ENCODE peak calls at places on chromosomes 5 and 9, in four cellular contexts. U is prostate gland, A is left ventricle myocardium inferior, L is gastrocnemius medialis. M is an unnamed sample.

GRCh38 chr5:38794986-38795385 is 50.8 kb upstream of the OSMR start:
- DNase-seq in U (no peak), A (no peak), L (no peak), M (no peak)

GRCh38 chr5:172953776-172954189 is 5.4 kb upstream of the RPL26L1 start:
- DNase-seq in U (no peak), A (no peak), L (no peak), M (no peak)

GRCh38 chr5:117318528-117318927 is 743.9 kb upstream of the SEMA6A start:
- DNase-seq in U (no peak), A (no peak), L (no peak), M (no peak)

GRCh38 chr5:143057580-143057999 is 287.4 kb downstream of the ARHGAP26 start:
- DNase-seq in U (no peak), A (no peak), L (no peak), M (no peak)

GRCh38 chr5:90558344-90559192 is at the start of gene ADGRV1:
- DNase-seq in U (peak), A (peak), L (no peak), M (peak)

GRCh38 chr5:77180167-77181081 is 30.1 kb upstream of the PDE8B start:
- DNase-seq in U (peak), A (peak), L (no peak), M (no peak)

GRCh38 chr5:114221807-114222206 is 140.1 kb upstream of the KCNN2 start:
- DNase-seq in U (no peak), A (no peak), L (no peak), M (no peak)

GRCh38 chr5:159459951-159460538 is 129.8 kb upstream of the IL12B start:
- DNase-seq in U (no peak), A (no peak), L (no peak), M (no peak)

GRCh38 chr5:52139888-52140580 is 647.7 kb upstream of the ITGA1 start:
- DNase-seq in U (no peak), A (no peak), L (no peak), M (no peak)

GRCh38 chr5:76579166-76579765 is 43.9 kb downstream of the F2RL2 start:
- DNase-seq in U (no peak), A (no peak), L (no peak), M (no peak)

GRCh38 chr5:140336388-140336787 is 10.0 kb downstream of the HBEGF start:
- DNase-seq in U (no peak), A (peak), L (peak), M (no peak)

GRCh38 chr5:174532453-174533126 is 191.8 kb upstream of the MSX2 start:
- DNase-seq in U (peak), A (peak), L (peak), M (peak)

GRCh38 chr5:156109317-156110023 is 217.5 kb upstream of the SGCD start:
- DNase-seq in U (no peak), A (no peak), L (no peak), M (no peak)

GRCh38 chr9:135732569-135733257 is 30.7 kb downstream of the KCNT1 start:
- DNase-seq in U (no peak), A (no peak), L (no peak), M (no peak)

GRCh38 chr5:89613222-89613956 is 730.4 kb upstream of the MEF2C start:
- DNase-seq in U (no peak), A (no peak), L (no peak), M (peak)

GRCh38 chr9:5326893-5327548 is 12.7 kb downstream of the RLN1 start:
- DNase-seq in U (peak), A (no peak), L (no peak), M (no peak)

GRCh38 chr5:127440831-127441230 is 76.6 kb upstream of the PRRC1 start:
- DNase-seq in U (no peak), A (no peak), L (no peak), M (no peak)

GRCh38 chr5:87127426-87127825 is 140.3 kb upstream of the RASA1 start:
- DNase-seq in U (no peak), A (no peak), L (no peak), M (no peak)

GRCh38 chr5:16140417-16140816 is 39.2 kb downstream of the MARCHF11 start:
- DNase-seq in U (no peak), A (no peak), L (no peak), M (no peak)

GRCh38 chr5:79685621-79686020 is 4.0 kb upstream of the CMYA5 start:
- DNase-seq in U (no peak), A (no peak), L (no peak), M (no peak)

GRCh38 chr5:97009921-97010320 is 74.0 kb downstream of the LNPEP start:
- DNase-seq in U (no peak), A (no peak), L (no peak), M (no peak)
- H3K4me3 ChIP-seq in U (no peak), A (no peak), L (no peak), M (no peak)

GRCh38 chr9:23586906-23587305 is 239.1 kb downstream of the ELAVL2 start:
- DNase-seq in U (no peak), A (no peak), L (no peak), M (no peak)
- TF ChIP-seq CTCF in U (no peak), A (no peak), L (no peak), M (no peak)

GRCh38 chr9:70563437-70564204 is 149.2 kb upstream of the KLF9 start:
- DNase-seq in U (no peak), A (no peak), L (no peak), M (peak)
- H3K4me3 ChIP-seq in U (no peak), A (no peak), L (no peak), M (no peak)

DNA sequence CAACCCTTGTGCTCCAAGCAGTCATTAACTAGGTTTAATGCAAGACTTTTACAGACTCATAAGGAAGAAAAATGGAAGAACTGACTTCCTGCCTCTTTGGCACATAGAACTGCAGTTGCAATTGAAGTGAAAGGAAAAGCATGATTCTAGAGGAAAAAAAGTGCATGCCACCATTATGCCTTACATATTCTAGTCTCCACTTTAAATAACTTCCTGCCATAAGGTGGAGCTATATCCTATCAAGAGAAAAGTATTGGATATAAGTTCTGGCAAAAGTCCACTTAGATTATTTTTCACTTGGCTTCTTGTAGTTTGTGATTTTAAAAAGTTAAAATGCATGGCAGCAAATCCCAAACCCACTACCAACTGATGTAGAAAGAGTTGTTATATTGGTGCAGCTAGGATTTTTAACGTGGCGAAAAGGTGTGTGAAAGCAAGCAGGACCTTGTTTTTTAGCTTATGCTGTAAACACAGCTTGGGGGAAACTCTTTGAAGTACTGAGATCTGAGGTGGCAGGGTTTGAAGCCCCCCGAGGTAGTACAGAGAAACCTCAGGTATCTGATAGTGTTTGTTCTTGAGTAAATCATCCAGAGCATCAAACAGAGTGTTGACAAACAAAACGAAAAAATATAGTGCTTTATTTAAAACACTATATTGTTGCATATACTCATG is 117.9 kb downstream of the ANXA1 start:
- DNase-seq in U (no peak), A (no peak), L (no peak), M (peak)
- TF ChIP-seq CTCF in U (peak), A (peak), L (no peak), M (peak)

GRCh38 chr5:59766394-59766793 is 127.1 kb downstream of the PDE4D start:
- DNase-seq in U (peak), A (no peak), L (no peak), M (no peak)
- H3K4me3 ChIP-seq in U (no peak), A (peak), L (no peak), M (peak)

GRCh38 chr9:121331992-121332685 is 37.9 kb downstream of the STOM start:
- DNase-seq in U (no peak), A (no peak), L (no peak), M (no peak)
- TF ChIP-seq CTCF in U (peak), A (peak), L (peak), M (peak)

DNA sequence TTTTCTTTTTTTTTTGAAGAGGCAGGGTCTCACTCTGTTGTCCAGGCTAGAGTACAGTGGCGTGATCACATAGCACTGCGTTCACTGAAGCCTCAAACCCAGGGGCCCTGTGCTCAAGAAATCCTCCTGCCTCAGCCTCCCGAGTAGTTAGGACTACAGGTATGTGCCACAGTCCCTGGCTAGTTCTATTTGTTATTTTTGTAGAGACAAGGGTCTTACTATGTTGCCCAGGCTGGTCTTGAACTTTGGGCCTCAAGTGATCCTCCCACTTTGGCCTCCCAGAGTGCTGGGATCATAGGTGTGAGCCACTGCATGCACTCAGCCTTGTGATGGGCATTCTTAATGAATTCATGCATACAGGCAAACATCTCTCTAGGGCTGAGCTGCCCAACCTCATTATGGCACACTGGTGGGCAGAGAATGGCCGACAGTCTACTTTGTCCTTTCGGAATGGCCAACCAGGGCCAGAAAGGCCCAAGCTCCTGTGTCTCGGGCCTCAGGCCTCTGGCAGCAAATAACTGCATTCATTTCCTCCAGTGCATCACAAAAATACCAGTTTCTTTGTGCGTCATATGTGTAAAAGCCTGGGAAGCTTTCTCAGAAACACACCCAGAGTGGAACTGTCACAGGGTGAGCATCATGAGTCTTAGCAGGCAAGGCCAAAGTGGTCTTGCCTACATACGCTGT is 27.2 kb downstream of the ANXA6 start:
- DNase-seq in U (no peak), A (no peak), L (no peak), M (no peak)
- H3K4me3 ChIP-seq in U (no peak), A (no peak), L (no peak), M (no peak)

DNA sequence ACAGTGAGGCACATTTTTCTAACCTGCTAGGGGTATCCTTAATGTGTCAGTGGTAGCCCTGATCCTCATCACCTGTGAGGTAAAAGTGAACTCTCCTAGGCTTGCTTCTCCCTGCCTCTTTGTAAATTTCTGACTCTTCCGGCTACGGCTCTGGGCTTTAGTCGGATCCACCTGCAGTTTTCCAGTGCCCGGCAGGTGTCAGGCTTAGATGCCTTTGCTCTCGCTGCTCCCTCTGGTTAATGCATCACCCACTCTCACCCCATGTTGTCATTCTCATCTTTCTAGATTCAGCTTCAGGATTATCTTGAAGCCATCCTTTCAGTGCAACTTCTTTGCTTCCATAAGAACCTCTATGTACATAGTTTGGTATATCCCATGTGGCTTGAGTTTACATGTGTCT is 3.6 kb downstream of the CEP78 start:
- DNase-seq in U (peak), A (no peak), L (no peak), M (peak)
- TF ChIP-seq CTCF in U (peak), A (peak), L (no peak), M (peak)

GRCh38 chr5:14675865-14676300 is 11.4 kb downstream of the OTULIN start:
- DNase-seq in U (no peak), A (no peak), L (no peak), M (no peak)
- H3K4me3 ChIP-seq in U (no peak), A (peak), L (no peak), M (no peak)

GRCh38 chr5:57174850-57175525 is 1.1 kb downstream of the GPBP1 start:
- DNase-seq in U (peak), A (no peak), L (no peak), M (no peak)

GRCh38 chr5:57174128-57174849 is 430 bp downstream of the GPBP1 start:
- DNase-seq in U (no peak), A (peak), L (no peak), M (no peak)

GRCh38 chr5:57173026-57173317 is 887 bp upstream of the GPBP1 start:
- DNase-seq in U (no peak), A (no peak), L (peak), M (no peak)

GRCh38 chr5:57172466-57172961 is 1.3 kb upstream of the GPBP1 start:
- DNase-seq in U (no peak), A (no peak), L (no peak), M (no peak)

GRCh38 chr5:57173318-57174127 is at the start of gene GPBP1:
- DNase-seq in U (peak), A (peak), L (peak), M (peak)
- TF ChIP-seq CTCF in U (peak), A (no peak), L (peak), M (no peak)

M was measured in epithelial cell of proximal tubule.